ENCODE peak calls at places on chromosomes 16 and 17, in nine cellular contexts. One of them, this sample, is unnamed.

GRCh38 chr16:49754495-49755290 is 101.2 kb downstream of the ZNF423 start:
- DNase-seq in GM20000: no peak
- DNase-seq in AG10803: peak
- DNase-seq in AG09319: peak
- DNase-seq in psoas muscle: no peak
- DNase-seq in IMR-90: no peak
- DNase-seq in suprapubic skin: no peak
- DNase-seq in fibroblast of villous mesenchyme: no peak
- DNase-seq in heart left ventricle: no peak
- DNase-seq in this sample: no peak

GRCh38 chr17:30905742-30906100 is 317 bp downstream of the TEFM start:
- DNase-seq in GM20000: no peak
- DNase-seq in AG10803: no peak
- DNase-seq in AG09319: no peak
- DNase-seq in psoas muscle: no peak
- DNase-seq in IMR-90: no peak
- DNase-seq in suprapubic skin: no peak
- DNase-seq in fibroblast of villous mesenchyme: no peak
- DNase-seq in heart left ventricle: no peak
- DNase-seq in this sample: no peak

GRCh38 chr16:11345040-11345862 is at the start of gene RMI2:
- DNase-seq in GM20000: peak
- DNase-seq in AG10803: peak
- DNase-seq in AG09319: peak
- DNase-seq in psoas muscle: peak
- DNase-seq in IMR-90: peak
- DNase-seq in suprapubic skin: peak
- DNase-seq in fibroblast of villous mesenchyme: peak
- DNase-seq in heart left ventricle: peak
- DNase-seq in this sample: no peak

GRCh38 chr17:67107811-67108210 is 63.5 kb downstream of the CACNG1 start:
- DNase-seq in GM20000: no peak
- DNase-seq in AG10803: peak
- DNase-seq in AG09319: no peak
- DNase-seq in psoas muscle: no peak
- DNase-seq in IMR-90: no peak
- DNase-seq in suprapubic skin: no peak
- DNase-seq in fibroblast of villous mesenchyme: peak
- DNase-seq in heart left ventricle: no peak
- DNase-seq in this sample: no peak

GRCh38 chr17:30443721-30444120 is 33.5 kb upstream of the GOSR1 start:
- DNase-seq in GM20000: no peak
- DNase-seq in AG10803: no peak
- DNase-seq in AG09319: no peak
- DNase-seq in psoas muscle: no peak
- DNase-seq in IMR-90: no peak
- DNase-seq in suprapubic skin: no peak
- DNase-seq in fibroblast of villous mesenchyme: no peak
- DNase-seq in heart left ventricle: no peak
- DNase-seq in this sample: no peak

GRCh38 chr16:75534560-75535205 is 1.2 kb downstream of the CHST5 start:
- DNase-seq in GM20000: no peak
- DNase-seq in AG10803: no peak
- DNase-seq in AG09319: no peak
- DNase-seq in psoas muscle: no peak
- DNase-seq in IMR-90: no peak
- DNase-seq in suprapubic skin: no peak
- DNase-seq in fibroblast of villous mesenchyme: no peak
- DNase-seq in heart left ventricle: no peak
- DNase-seq in this sample: no peak

GRCh38 chr16:84029297-84030096 is 13.1 kb downstream of the SLC38A8 start:
- DNase-seq in GM20000: no peak
- DNase-seq in AG10803: no peak
- DNase-seq in AG09319: no peak
- DNase-seq in psoas muscle: no peak
- DNase-seq in IMR-90: no peak
- DNase-seq in suprapubic skin: no peak
- DNase-seq in fibroblast of villous mesenchyme: no peak
- DNase-seq in heart left ventricle: no peak
- DNase-seq in this sample: no peak

GRCh38 chr17:50262001-50262794 is 12.1 kb upstream of the TMEM92 start:
- DNase-seq in GM20000: peak
- DNase-seq in AG10803: no peak
- DNase-seq in AG09319: no peak
- DNase-seq in psoas muscle: no peak
- DNase-seq in IMR-90: no peak
- DNase-seq in suprapubic skin: peak
- DNase-seq in fibroblast of villous mesenchyme: no peak
- DNase-seq in heart left ventricle: no peak
- DNase-seq in this sample: no peak

GRCh38 chr17:74677558-74678466 is 34.9 kb downstream of the CD300LF start:
- DNase-seq in GM20000: no peak
- DNase-seq in AG10803: peak
- DNase-seq in AG09319: no peak
- DNase-seq in psoas muscle: peak
- DNase-seq in IMR-90: peak
- DNase-seq in suprapubic skin: no peak
- DNase-seq in fibroblast of villous mesenchyme: peak
- DNase-seq in heart left ventricle: no peak
- DNase-seq in this sample: no peak

GRCh38 chr16:88624481-88624880 is 13.9 kb upstream of the IL17C start:
- DNase-seq in GM20000: no peak
- DNase-seq in AG10803: no peak
- DNase-seq in AG09319: no peak
- DNase-seq in psoas muscle: no peak
- DNase-seq in IMR-90: no peak
- DNase-seq in suprapubic skin: no peak
- DNase-seq in fibroblast of villous mesenchyme: no peak
- DNase-seq in heart left ventricle: no peak
- DNase-seq in this sample: no peak

GRCh38 chr17:13114601-13115024 is 96.8 kb upstream of the ELAC2 start:
- DNase-seq in GM20000: peak
- DNase-seq in AG10803: peak
- DNase-seq in AG09319: peak
- DNase-seq in psoas muscle: no peak
- DNase-seq in IMR-90: peak
- DNase-seq in suprapubic skin: no peak
- DNase-seq in fibroblast of villous mesenchyme: peak
- DNase-seq in heart left ventricle: no peak
- DNase-seq in this sample: peak

GRCh38 chr17:51853857-51854256 is 304.7 kb downstream of the CA10 start:
- DNase-seq in GM20000: no peak
- DNase-seq in AG10803: no peak
- DNase-seq in AG09319: no peak
- DNase-seq in psoas muscle: no peak
- DNase-seq in IMR-90: no peak
- DNase-seq in suprapubic skin: no peak
- DNase-seq in fibroblast of villous mesenchyme: no peak
- DNase-seq in heart left ventricle: no peak
- DNase-seq in this sample: no peak

GRCh38 chr17:51860934-51861561 is 297.5 kb downstream of the CA10 start:
- DNase-seq in GM20000: peak
- DNase-seq in AG10803: peak
- DNase-seq in AG09319: no peak
- DNase-seq in psoas muscle: no peak
- DNase-seq in IMR-90: no peak
- DNase-seq in suprapubic skin: no peak
- DNase-seq in fibroblast of villous mesenchyme: no peak
- DNase-seq in heart left ventricle: no peak
- DNase-seq in this sample: no peak

GRCh38 chr17:51852603-51853002 is 305.9 kb downstream of the CA10 start:
- DNase-seq in GM20000: no peak
- DNase-seq in AG10803: no peak
- DNase-seq in AG09319: no peak
- DNase-seq in psoas muscle: no peak
- DNase-seq in IMR-90: no peak
- DNase-seq in suprapubic skin: no peak
- DNase-seq in fibroblast of villous mesenchyme: no peak
- DNase-seq in heart left ventricle: no peak
- DNase-seq in this sample: no peak

GRCh38 chr17:51857052-51857593 is 301.4 kb downstream of the CA10 start:
- DNase-seq in GM20000: no peak
- DNase-seq in AG10803: no peak
- DNase-seq in AG09319: no peak
- DNase-seq in psoas muscle: no peak
- DNase-seq in IMR-90: no peak
- DNase-seq in suprapubic skin: no peak
- DNase-seq in fibroblast of villous mesenchyme: no peak
- DNase-seq in heart left ventricle: no peak
- DNase-seq in this sample: no peak
- TF ChIP-seq CTCF in GM20000: no peak
- TF ChIP-seq CTCF in AG10803: no peak
- TF ChIP-seq CTCF in AG09319: no peak
- TF ChIP-seq CTCF in psoas muscle: no peak
- TF ChIP-seq CTCF in IMR-90: no peak
- TF ChIP-seq CTCF in suprapubic skin: no peak
- TF ChIP-seq CTCF in fibroblast of villous mesenchyme: no peak
- TF ChIP-seq CTCF in heart left ventricle: no peak
- TF ChIP-seq CTCF in this sample: no peak

DNA sequence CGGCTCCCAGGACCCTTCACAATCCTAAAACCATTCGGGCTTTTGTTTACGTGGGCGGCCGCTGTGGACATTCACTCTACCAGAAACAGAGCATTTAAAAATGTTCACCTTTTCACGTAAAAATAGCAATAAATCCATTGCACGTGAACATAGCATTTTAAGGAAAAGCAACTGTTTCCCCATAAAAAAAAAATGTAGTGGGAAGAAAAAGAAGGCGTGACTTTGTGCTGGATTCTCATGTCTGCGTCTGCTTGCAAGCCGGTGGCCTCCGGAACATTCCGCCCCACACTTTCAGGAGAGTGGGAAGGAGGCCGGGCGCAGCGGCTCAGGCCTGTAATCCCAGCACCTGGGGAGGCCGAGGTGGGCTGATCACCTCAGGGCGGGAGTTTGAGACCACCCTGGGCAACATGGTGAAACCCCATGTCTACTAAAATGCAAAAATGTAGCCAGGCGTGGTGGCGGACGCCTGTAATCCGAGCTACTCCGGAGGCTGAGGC is 13.4 kb upstream of the GNG13 start:
- DNase-seq in GM20000: no peak
- DNase-seq in AG10803: no peak
- DNase-seq in AG09319: no peak
- DNase-seq in psoas muscle: no peak
- DNase-seq in IMR-90: no peak
- DNase-seq in suprapubic skin: no peak
- DNase-seq in fibroblast of villous mesenchyme: no peak
- DNase-seq in heart left ventricle: no peak
- DNase-seq in this sample: no peak
- TF ChIP-seq CTCF in GM20000: no peak
- TF ChIP-seq CTCF in AG10803: no peak
- TF ChIP-seq CTCF in AG09319: no peak
- TF ChIP-seq CTCF in psoas muscle: no peak
- TF ChIP-seq CTCF in IMR-90: no peak
- TF ChIP-seq CTCF in suprapubic skin: no peak
- TF ChIP-seq CTCF in fibroblast of villous mesenchyme: no peak
- TF ChIP-seq CTCF in heart left ventricle: no peak
- TF ChIP-seq CTCF in this sample: no peak

GRCh38 chr16:85056211-85056748 is 28.7 kb downstream of the KIAA0513 start:
- DNase-seq in GM20000: no peak
- DNase-seq in AG10803: peak
- DNase-seq in AG09319: no peak
- DNase-seq in psoas muscle: no peak
- DNase-seq in IMR-90: peak
- DNase-seq in suprapubic skin: no peak
- DNase-seq in fibroblast of villous mesenchyme: peak
- DNase-seq in heart left ventricle: no peak
- DNase-seq in this sample: no peak
- TF ChIP-seq CTCF in GM20000: no peak
- TF ChIP-seq CTCF in AG10803: peak
- TF ChIP-seq CTCF in AG09319: peak
- TF ChIP-seq CTCF in psoas muscle: no peak
- TF ChIP-seq CTCF in IMR-90: peak
- TF ChIP-seq CTCF in suprapubic skin: no peak
- TF ChIP-seq CTCF in fibroblast of villous mesenchyme: peak
- TF ChIP-seq CTCF in heart left ventricle: no peak
- TF ChIP-seq CTCF in this sample: no peak

GRCh38 chr16:30063893-30064745 is 1.4 kb upstream of the ALDOA start:
- DNase-seq in GM20000: peak
- DNase-seq in AG10803: no peak
- DNase-seq in AG09319: no peak
- DNase-seq in psoas muscle: peak
- DNase-seq in IMR-90: peak
- DNase-seq in suprapubic skin: no peak
- DNase-seq in fibroblast of villous mesenchyme: peak
- DNase-seq in heart left ventricle: peak
- DNase-seq in this sample: no peak

GRCh38 chr16:30065943-30066881 is 652 bp downstream of the ALDOA start:
- DNase-seq in GM20000: no peak
- DNase-seq in AG10803: peak
- DNase-seq in AG09319: no peak
- DNase-seq in psoas muscle: no peak
- DNase-seq in IMR-90: peak
- DNase-seq in suprapubic skin: no peak
- DNase-seq in fibroblast of villous mesenchyme: peak
- DNase-seq in heart left ventricle: no peak
- DNase-seq in this sample: no peak

GRCh38 chr16:30064746-30065111 is 831 bp upstream of the ALDOA start:
- DNase-seq in GM20000: no peak
- DNase-seq in AG10803: no peak
- DNase-seq in AG09319: no peak
- DNase-seq in psoas muscle: no peak
- DNase-seq in IMR-90: no peak
- DNase-seq in suprapubic skin: no peak
- DNase-seq in fibroblast of villous mesenchyme: no peak
- DNase-seq in heart left ventricle: no peak
- DNase-seq in this sample: no peak

GRCh38 chr16:30066882-30067583 is 1.5 kb downstream of the ALDOA start:
- DNase-seq in GM20000: no peak
- DNase-seq in AG10803: no peak
- DNase-seq in AG09319: no peak
- DNase-seq in psoas muscle: peak
- DNase-seq in IMR-90: no peak
- DNase-seq in suprapubic skin: no peak
- DNase-seq in fibroblast of villous mesenchyme: no peak
- DNase-seq in heart left ventricle: peak
- DNase-seq in this sample: no peak

DNA sequence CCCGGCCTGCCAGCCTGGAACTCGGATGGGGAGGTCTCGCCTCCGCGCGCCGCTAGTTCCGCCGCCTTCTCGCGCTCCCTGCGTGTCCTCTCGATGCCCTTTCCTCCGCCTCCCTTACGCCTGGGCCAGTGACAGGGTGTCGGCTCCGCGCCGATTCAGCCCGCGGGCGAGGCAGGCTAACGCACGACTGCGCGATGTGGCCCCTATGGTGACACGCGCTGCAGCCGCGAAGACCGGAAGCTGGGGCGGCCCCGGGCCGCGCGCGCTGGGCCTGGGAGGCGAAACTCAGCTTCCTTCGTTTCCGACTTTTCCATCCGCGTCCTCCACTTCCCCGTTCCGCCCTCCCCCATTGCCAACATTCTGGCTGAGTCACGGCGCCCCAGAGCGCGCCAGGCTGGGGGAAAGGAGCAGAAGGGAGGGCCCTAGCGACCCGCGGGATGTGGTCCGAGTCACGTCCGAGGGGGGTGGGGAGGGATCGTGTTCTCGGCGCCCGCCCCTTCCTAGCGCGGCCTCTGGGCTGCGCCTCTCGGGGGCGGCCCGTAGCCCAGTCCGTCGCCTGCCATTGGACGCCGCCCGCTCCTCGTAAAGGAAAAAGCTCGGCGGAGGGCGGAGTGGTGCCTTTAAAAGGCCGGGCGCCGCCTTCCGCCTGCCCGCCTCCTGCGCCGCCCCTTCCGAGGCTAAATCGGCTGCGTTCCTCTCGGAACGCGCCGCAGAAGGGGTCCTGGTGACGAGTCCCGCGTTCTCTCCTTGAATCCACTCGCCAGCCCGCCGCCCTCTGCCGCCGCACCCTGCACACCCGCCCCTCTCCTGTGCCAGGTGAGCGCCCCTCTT is at the start of gene ALDOA:
- DNase-seq in GM20000: peak
- DNase-seq in AG10803: peak
- DNase-seq in AG09319: peak
- DNase-seq in psoas muscle: peak
- DNase-seq in IMR-90: peak
- DNase-seq in suprapubic skin: peak
- DNase-seq in fibroblast of villous mesenchyme: peak
- DNase-seq in heart left ventricle: peak
- DNase-seq in this sample: peak
- TF ChIP-seq CTCF in GM20000: no peak
- TF ChIP-seq CTCF in AG10803: no peak
- TF ChIP-seq CTCF in AG09319: no peak
- TF ChIP-seq CTCF in psoas muscle: no peak
- TF ChIP-seq CTCF in IMR-90: no peak
- TF ChIP-seq CTCF in suprapubic skin: no peak
- TF ChIP-seq CTCF in fibroblast of villous mesenchyme: no peak
- TF ChIP-seq CTCF in heart left ventricle: no peak
- TF ChIP-seq CTCF in this sample: no peak